ENCODE peak calls at places on chromosomes 5 and 9, in eight cellular contexts. T, Y, R, A, Q, F, P and B are unnamed samples.

GRCh38 chr5:7261049-7261448 is 134.9 kb upstream of the ADCY2 start:
- DNase-seq in T (peak; percentile 24), Y (peak; percentile 64), R (no peak), A (peak; percentile 69), Q (no peak), F (peak; percentile 72), P (no peak), B (no peak)

GRCh38 chr5:11230890-11231289 is 469.9 kb upstream of the DAP start:
- DNase-seq in T (no peak), Y (no peak), R (no peak), A (no peak), Q (no peak), F (no peak), P (no peak), B (no peak)

GRCh38 chr9:130053109-130053503 is 600 bp upstream of the GPR107 start:
- DNase-seq in T (no peak), Y (no peak), R (no peak), A (no peak), Q (no peak), F (no peak), P (no peak), B (no peak)

GRCh38 chr5:422323-423232 is 20.4 kb upstream of the EXOC3 start:
- DNase-seq in T (no peak), Y (no peak), R (no peak), A (no peak), Q (no peak), F (no peak), P (no peak), B (no peak)

GRCh38 chr5:158739941-158740340 is 359.8 kb downstream of the EBF1 start:
- DNase-seq in T (no peak), Y (no peak), R (no peak), A (no peak), Q (no peak), F (peak; percentile 58), P (no peak), B (no peak)

GRCh38 chr5:1807479-1808185 is 6.4 kb downstream of the NDUFS6 start:
- DNase-seq in T (no peak), Y (no peak), R (no peak), A (no peak), Q (no peak), F (no peak), P (no peak), B (no peak)

GRCh38 chr5:61599370-61600140 is 267.5 kb downstream of the ZSWIM6 start:
- DNase-seq in T (no peak), Y (peak; percentile 18), R (peak; percentile 73), A (no peak), Q (no peak), F (peak; percentile 12), P (no peak), B (no peak)

GRCh38 chr5:34660444-34660843 is 4.3 kb downstream of the RAI14 start:
- DNase-seq in T (no peak), Y (no peak), R (no peak), A (peak; percentile 45), Q (no peak), F (peak; percentile 92), P (no peak), B (no peak)

GRCh38 chr5:179270581-179271300 is 74.5 kb downstream of the ADAMTS2 start:
- DNase-seq in T (no peak), Y (no peak), R (peak; percentile 87), A (no peak), Q (no peak), F (peak; percentile 95), P (no peak), B (no peak)